ENCODE peak calls at places on chromosomes 5 and 9, in eight cellular contexts. One of them, this sample, is unnamed.

GRCh38 chr9:99385215-99385614 is 163.1 kb downstream of the SEC61B start:
- DNase-seq in NCI-H2227 treated with DMSO at 0.1 percent for 48 hours: no peak
- DNase-seq in spleen: peak; percentile 9
- DNase-seq in EL: no peak
- DNase-seq in GM10248: no peak
- DNase-seq in iris pigment epithelial cell: no peak
- DNase-seq in RKO: no peak
- DNase-seq in activated CD4-positive, alpha-beta T cell treated with anti-CD3 and anti-CD28 coated beads for 48 hours: no peak
- DNase-seq in this sample: no peak

GRCh38 chr5:1494780-1495524 is 28.8 kb downstream of the LPCAT1 start:
- DNase-seq in NCI-H2227 treated with DMSO at 0.1 percent for 48 hours: no peak
- DNase-seq in spleen: peak; percentile 97
- DNase-seq in EL: no peak
- DNase-seq in GM10248: peak; percentile 75
- DNase-seq in iris pigment epithelial cell: no peak
- DNase-seq in RKO: no peak
- DNase-seq in activated CD4-positive, alpha-beta T cell treated with anti-CD3 and anti-CD28 coated beads for 48 hours: no peak
- DNase-seq in this sample: no peak

GRCh38 chr9:111662851-111663823 is 1.7 kb downstream of the GNG10 start:
- DNase-seq in NCI-H2227 treated with DMSO at 0.1 percent for 48 hours: no peak
- DNase-seq in spleen: no peak
- DNase-seq in EL: no peak
- DNase-seq in GM10248: no peak
- DNase-seq in iris pigment epithelial cell: no peak
- DNase-seq in RKO: no peak
- DNase-seq in activated CD4-positive, alpha-beta T cell treated with anti-CD3 and anti-CD28 coated beads for 48 hours: no peak
- DNase-seq in this sample: no peak

GRCh38 chr5:181152406-181152805 is 5.0 kb downstream of the OR2V2 start:
- DNase-seq in NCI-H2227 treated with DMSO at 0.1 percent for 48 hours: no peak
- DNase-seq in spleen: no peak
- DNase-seq in EL: peak; percentile 53
- DNase-seq in GM10248: no peak
- DNase-seq in iris pigment epithelial cell: peak; percentile 33
- DNase-seq in RKO: peak; percentile 43
- DNase-seq in activated CD4-positive, alpha-beta T cell treated with anti-CD3 and anti-CD28 coated beads for 48 hours: no peak
- DNase-seq in this sample: peak; percentile 89

GRCh38 chr9:129185991-129186390 is 7.9 kb upstream of the IER5L start:
- DNase-seq in NCI-H2227 treated with DMSO at 0.1 percent for 48 hours: no peak
- DNase-seq in spleen: no peak
- DNase-seq in EL: peak; percentile 43
- DNase-seq in GM10248: no peak
- DNase-seq in iris pigment epithelial cell: peak; percentile 37
- DNase-seq in RKO: no peak
- DNase-seq in activated CD4-positive, alpha-beta T cell treated with anti-CD3 and anti-CD28 coated beads for 48 hours: peak; percentile 36
- DNase-seq in this sample: peak; percentile 41

GRCh38 chr5:86244153-86244552 is 373.6 kb upstream of the COX7C start:
- DNase-seq in NCI-H2227 treated with DMSO at 0.1 percent for 48 hours: no peak
- DNase-seq in spleen: no peak
- DNase-seq in EL: no peak
- DNase-seq in GM10248: no peak
- DNase-seq in iris pigment epithelial cell: no peak
- DNase-seq in RKO: no peak
- DNase-seq in activated CD4-positive, alpha-beta T cell treated with anti-CD3 and anti-CD28 coated beads for 48 hours: no peak
- DNase-seq in this sample: no peak

GRCh38 chr9:74770508-74771261 is 117.0 kb downstream of the TRPM6 start:
- DNase-seq in NCI-H2227 treated with DMSO at 0.1 percent for 48 hours: no peak
- DNase-seq in spleen: peak; percentile 77
- DNase-seq in EL: peak; percentile 25
- DNase-seq in GM10248: peak; percentile 44
- DNase-seq in iris pigment epithelial cell: peak; percentile 12
- DNase-seq in RKO: no peak
- DNase-seq in activated CD4-positive, alpha-beta T cell treated with anti-CD3 and anti-CD28 coated beads for 48 hours: peak; percentile 68
- DNase-seq in this sample: peak; percentile 34

GRCh38 chr5:107512029-107512428 is 158.7 kb downstream of the EFNA5 start:
- DNase-seq in NCI-H2227 treated with DMSO at 0.1 percent for 48 hours: no peak
- DNase-seq in spleen: no peak
- DNase-seq in EL: no peak
- DNase-seq in GM10248: no peak
- DNase-seq in iris pigment epithelial cell: no peak
- DNase-seq in RKO: no peak
- DNase-seq in activated CD4-positive, alpha-beta T cell treated with anti-CD3 and anti-CD28 coated beads for 48 hours: no peak
- DNase-seq in this sample: no peak

GRCh38 chr5:76715484-76715733 is 517 bp upstream of the F2R start:
- DNase-seq in NCI-H2227 treated with DMSO at 0.1 percent for 48 hours: no peak
- DNase-seq in spleen: no peak
- DNase-seq in EL: no peak
- DNase-seq in GM10248: peak; percentile 43
- DNase-seq in iris pigment epithelial cell: no peak
- DNase-seq in RKO: no peak
- DNase-seq in activated CD4-positive, alpha-beta T cell treated with anti-CD3 and anti-CD28 coated beads for 48 hours: no peak
- DNase-seq in this sample: no peak

GRCh38 chr5:139985290-139985689 is 57.8 kb downstream of the NRG2 start:
- DNase-seq in NCI-H2227 treated with DMSO at 0.1 percent for 48 hours: no peak
- DNase-seq in spleen: no peak
- DNase-seq in EL: no peak
- DNase-seq in GM10248: no peak
- DNase-seq in iris pigment epithelial cell: no peak
- DNase-seq in RKO: no peak
- DNase-seq in activated CD4-positive, alpha-beta T cell treated with anti-CD3 and anti-CD28 coated beads for 48 hours: no peak
- DNase-seq in this sample: no peak

GRCh38 chr5:113050606-113051391 is 74.2 kb downstream of the DCP2 start:
- DNase-seq in NCI-H2227 treated with DMSO at 0.1 percent for 48 hours: no peak
- DNase-seq in spleen: no peak
- DNase-seq in EL: peak; percentile 73
- DNase-seq in GM10248: no peak
- DNase-seq in iris pigment epithelial cell: peak; percentile 85
- DNase-seq in RKO: peak; percentile 44
- DNase-seq in activated CD4-positive, alpha-beta T cell treated with anti-CD3 and anti-CD28 coated beads for 48 hours: peak; percentile 44
- DNase-seq in this sample: peak; percentile 88

GRCh38 chr5:123371575-123372179 is 51.5 kb downstream of the CEP120 start:
- DNase-seq in NCI-H2227 treated with DMSO at 0.1 percent for 48 hours: no peak
- DNase-seq in spleen: peak; percentile 77
- DNase-seq in EL: peak; percentile 28
- DNase-seq in GM10248: no peak
- DNase-seq in iris pigment epithelial cell: peak; percentile 14
- DNase-seq in RKO: no peak
- DNase-seq in activated CD4-positive, alpha-beta T cell treated with anti-CD3 and anti-CD28 coated beads for 48 hours: peak; percentile 31
- DNase-seq in this sample: peak; percentile 10

GRCh38 chr9:124010665-124011321 is 775 bp upstream of the LHX2 start:
- DNase-seq in NCI-H2227 treated with DMSO at 0.1 percent for 48 hours: peak; percentile 56
- DNase-seq in spleen: peak; percentile 69
- DNase-seq in EL: peak; percentile 47
- DNase-seq in GM10248: no peak
- DNase-seq in iris pigment epithelial cell: no peak
- DNase-seq in RKO: no peak
- DNase-seq in activated CD4-positive, alpha-beta T cell treated with anti-CD3 and anti-CD28 coated beads for 48 hours: no peak
- DNase-seq in this sample: no peak

GRCh38 chr5:32735512-32735911 is 24.4 kb downstream of the NPR3 start:
- DNase-seq in NCI-H2227 treated with DMSO at 0.1 percent for 48 hours: no peak
- DNase-seq in spleen: no peak
- DNase-seq in EL: no peak
- DNase-seq in GM10248: no peak
- DNase-seq in iris pigment epithelial cell: no peak
- DNase-seq in RKO: no peak
- DNase-seq in activated CD4-positive, alpha-beta T cell treated with anti-CD3 and anti-CD28 coated beads for 48 hours: no peak
- DNase-seq in this sample: no peak

GRCh38 chr9:116695441-116695840 is 8.3 kb downstream of the TRIM32 start:
- DNase-seq in NCI-H2227 treated with DMSO at 0.1 percent for 48 hours: no peak
- DNase-seq in spleen: no peak
- DNase-seq in EL: no peak
- DNase-seq in GM10248: no peak
- DNase-seq in iris pigment epithelial cell: no peak
- DNase-seq in RKO: no peak
- DNase-seq in activated CD4-positive, alpha-beta T cell treated with anti-CD3 and anti-CD28 coated beads for 48 hours: no peak
- DNase-seq in this sample: no peak

GRCh38 chr9:21965401-21965951 is 28.7 kb downstream of the CDKN2A start:
- DNase-seq in NCI-H2227 treated with DMSO at 0.1 percent for 48 hours: peak; percentile 12
- DNase-seq in spleen: peak; percentile 87
- DNase-seq in EL: peak; percentile 80
- DNase-seq in GM10248: peak; percentile 77
- DNase-seq in iris pigment epithelial cell: peak; percentile 92
- DNase-seq in RKO: no peak
- DNase-seq in activated CD4-positive, alpha-beta T cell treated with anti-CD3 and anti-CD28 coated beads for 48 hours: peak; percentile 69
- DNase-seq in this sample: no peak

GRCh38 chr5:168528521-168529360 is at the start of gene FBLL1:
- DNase-seq in NCI-H2227 treated with DMSO at 0.1 percent for 48 hours: peak; percentile 17
- DNase-seq in spleen: no peak
- DNase-seq in EL: peak; percentile 18
- DNase-seq in GM10248: peak; percentile 29
- DNase-seq in iris pigment epithelial cell: peak; percentile 14
- DNase-seq in RKO: no peak
- DNase-seq in activated CD4-positive, alpha-beta T cell treated with anti-CD3 and anti-CD28 coated beads for 48 hours: peak; percentile 41
- DNase-seq in this sample: no peak

GRCh38 chr5:8013951-8014844 is 145.2 kb downstream of the MTRR start:
- DNase-seq in NCI-H2227 treated with DMSO at 0.1 percent for 48 hours: no peak
- DNase-seq in spleen: no peak
- DNase-seq in EL: no peak
- DNase-seq in GM10248: no peak
- DNase-seq in iris pigment epithelial cell: no peak
- DNase-seq in RKO: no peak
- DNase-seq in activated CD4-positive, alpha-beta T cell treated with anti-CD3 and anti-CD28 coated beads for 48 hours: no peak
- DNase-seq in this sample: peak; percentile 23

GRCh38 chr5:153159611-153160010 is 330.9 kb upstream of the GRIA1 start:
- DNase-seq in NCI-H2227 treated with DMSO at 0.1 percent for 48 hours: no peak
- DNase-seq in spleen: no peak
- DNase-seq in EL: peak; percentile 65
- DNase-seq in GM10248: no peak
- DNase-seq in iris pigment epithelial cell: peak; percentile 23
- DNase-seq in RKO: peak; percentile 34
- DNase-seq in activated CD4-positive, alpha-beta T cell treated with anti-CD3 and anti-CD28 coated beads for 48 hours: no peak
- DNase-seq in this sample: peak; percentile 86

GRCh38 chr5:173012882-173013281 is 29.3 kb downstream of the ATP6V0E1 start:
- DNase-seq in NCI-H2227 treated with DMSO at 0.1 percent for 48 hours: no peak
- DNase-seq in spleen: peak; percentile 79
- DNase-seq in EL: no peak
- DNase-seq in GM10248: no peak
- DNase-seq in iris pigment epithelial cell: peak; percentile 44
- DNase-seq in RKO: no peak
- DNase-seq in activated CD4-positive, alpha-beta T cell treated with anti-CD3 and anti-CD28 coated beads for 48 hours: no peak
- DNase-seq in this sample: no peak

GRCh38 chr5:108271127-108271526 is 110.8 kb downstream of the FBXL17 start:
- DNase-seq in NCI-H2227 treated with DMSO at 0.1 percent for 48 hours: no peak
- DNase-seq in spleen: no peak
- DNase-seq in EL: no peak
- DNase-seq in GM10248: no peak
- DNase-seq in iris pigment epithelial cell: no peak
- DNase-seq in RKO: no peak
- DNase-seq in activated CD4-positive, alpha-beta T cell treated with anti-CD3 and anti-CD28 coated beads for 48 hours: no peak
- DNase-seq in this sample: no peak

GRCh38 chr5:132557425-132557805 is 638 bp downstream of the RAD50 start:
- DNase-seq in NCI-H2227 treated with DMSO at 0.1 percent for 48 hours: no peak
- DNase-seq in spleen: peak; percentile 77
- DNase-seq in EL: peak; percentile 44
- DNase-seq in GM10248: peak; percentile 37
- DNase-seq in iris pigment epithelial cell: peak; percentile 33
- DNase-seq in RKO: peak; percentile 85
- DNase-seq in activated CD4-positive, alpha-beta T cell treated with anti-CD3 and anti-CD28 coated beads for 48 hours: peak; percentile 51
- DNase-seq in this sample: peak; percentile 6

GRCh38 chr5:74094096-74094778 is 468.2 kb downstream of the ARHGEF28 start:
- DNase-seq in NCI-H2227 treated with DMSO at 0.1 percent for 48 hours: no peak
- DNase-seq in spleen: no peak
- DNase-seq in EL: no peak
- DNase-seq in GM10248: no peak
- DNase-seq in iris pigment epithelial cell: peak; percentile 64
- DNase-seq in RKO: no peak
- DNase-seq in activated CD4-positive, alpha-beta T cell treated with anti-CD3 and anti-CD28 coated beads for 48 hours: no peak
- DNase-seq in this sample: no peak

GRCh38 chr9:99489043-99489378 is 266.9 kb downstream of the SEC61B start:
- DNase-seq in NCI-H2227 treated with DMSO at 0.1 percent for 48 hours: no peak
- DNase-seq in spleen: no peak
- DNase-seq in EL: peak; percentile 75
- DNase-seq in GM10248: no peak
- DNase-seq in iris pigment epithelial cell: peak; percentile 86
- DNase-seq in RKO: no peak
- DNase-seq in activated CD4-positive, alpha-beta T cell treated with anti-CD3 and anti-CD28 coated beads for 48 hours: no peak
- DNase-seq in this sample: peak; percentile 32

GRCh38 chr5:157558681-157559080 is 16.9 kb downstream of the ADAM19 start:
- DNase-seq in NCI-H2227 treated with DMSO at 0.1 percent for 48 hours: no peak
- DNase-seq in spleen: no peak
- DNase-seq in EL: peak; percentile 59
- DNase-seq in GM10248: no peak
- DNase-seq in iris pigment epithelial cell: no peak
- DNase-seq in RKO: no peak
- DNase-seq in activated CD4-positive, alpha-beta T cell treated with anti-CD3 and anti-CD28 coated beads for 48 hours: no peak
- DNase-seq in this sample: no peak

GRCh38 chr9:2771661-2772060 is 54.4 kb downstream of the KCNV2 start:
- DNase-seq in NCI-H2227 treated with DMSO at 0.1 percent for 48 hours: no peak
- DNase-seq in spleen: no peak
- DNase-seq in EL: peak; percentile 20
- DNase-seq in GM10248: no peak
- DNase-seq in iris pigment epithelial cell: no peak
- DNase-seq in RKO: peak; percentile 8
- DNase-seq in activated CD4-positive, alpha-beta T cell treated with anti-CD3 and anti-CD28 coated beads for 48 hours: no peak
- DNase-seq in this sample: no peak

GRCh38 chr5:86917117-86917579 is 299.4 kb downstream of the COX7C start:
- DNase-seq in NCI-H2227 treated with DMSO at 0.1 percent for 48 hours: no peak
- DNase-seq in spleen: no peak
- DNase-seq in EL: peak; percentile 52
- DNase-seq in GM10248: no peak
- DNase-seq in iris pigment epithelial cell: peak; percentile 30
- DNase-seq in RKO: peak; percentile 61
- DNase-seq in activated CD4-positive, alpha-beta T cell treated with anti-CD3 and anti-CD28 coated beads for 48 hours: peak; percentile 18
- DNase-seq in this sample: peak; percentile 5

GRCh38 chr5:14292766-14293165 is 149.6 kb downstream of the TRIO start:
- DNase-seq in NCI-H2227 treated with DMSO at 0.1 percent for 48 hours: no peak
- DNase-seq in spleen: no peak
- DNase-seq in EL: no peak
- DNase-seq in GM10248: no peak
- DNase-seq in iris pigment epithelial cell: no peak
- DNase-seq in RKO: no peak
- DNase-seq in activated CD4-positive, alpha-beta T cell treated with anti-CD3 and anti-CD28 coated beads for 48 hours: no peak
- DNase-seq in this sample: no peak

GRCh38 chr9:32884482-32884881 is 101.1 kb downstream of the TMEM215 start:
- DNase-seq in NCI-H2227 treated with DMSO at 0.1 percent for 48 hours: no peak
- DNase-seq in spleen: no peak
- DNase-seq in EL: no peak
- DNase-seq in GM10248: no peak
- DNase-seq in iris pigment epithelial cell: no peak
- DNase-seq in RKO: no peak
- DNase-seq in activated CD4-positive, alpha-beta T cell treated with anti-CD3 and anti-CD28 coated beads for 48 hours: no peak
- DNase-seq in this sample: no peak

GRCh38 chr9:89144242-89144641 is 34.4 kb downstream of the SHC3 start:
- DNase-seq in NCI-H2227 treated with DMSO at 0.1 percent for 48 hours: no peak
- DNase-seq in spleen: no peak
- DNase-seq in EL: no peak
- DNase-seq in GM10248: no peak
- DNase-seq in iris pigment epithelial cell: no peak
- DNase-seq in RKO: no peak
- DNase-seq in activated CD4-positive, alpha-beta T cell treated with anti-CD3 and anti-CD28 coated beads for 48 hours: no peak
- DNase-seq in this sample: no peak

GRCh38 chr9:120733190-120733589 is 18.9 kb upstream of the MEGF9 start:
- DNase-seq in NCI-H2227 treated with DMSO at 0.1 percent for 48 hours: no peak
- DNase-seq in spleen: no peak
- DNase-seq in EL: no peak
- DNase-seq in GM10248: no peak
- DNase-seq in iris pigment epithelial cell: peak; percentile 72
- DNase-seq in RKO: no peak
- DNase-seq in activated CD4-positive, alpha-beta T cell treated with anti-CD3 and anti-CD28 coated beads for 48 hours: no peak
- DNase-seq in this sample: no peak

GRCh38 chr5:115627295-115627825 is 1.5 kb upstream of the TMED7 start:
- DNase-seq in NCI-H2227 treated with DMSO at 0.1 percent for 48 hours: no peak
- DNase-seq in spleen: no peak
- DNase-seq in EL: no peak
- DNase-seq in GM10248: no peak
- DNase-seq in iris pigment epithelial cell: no peak
- DNase-seq in RKO: peak; percentile 9
- DNase-seq in activated CD4-positive, alpha-beta T cell treated with anti-CD3 and anti-CD28 coated beads for 48 hours: no peak
- DNase-seq in this sample: no peak

GRCh38 chr5:113364466-113364865 is 70.3 kb downstream of the TSSK1B start:
- DNase-seq in NCI-H2227 treated with DMSO at 0.1 percent for 48 hours: no peak
- DNase-seq in spleen: no peak
- DNase-seq in EL: no peak
- DNase-seq in GM10248: no peak
- DNase-seq in iris pigment epithelial cell: no peak
- DNase-seq in RKO: no peak
- DNase-seq in activated CD4-positive, alpha-beta T cell treated with anti-CD3 and anti-CD28 coated beads for 48 hours: no peak
- DNase-seq in this sample: no peak

GRCh38 chr5:173627860-173628392 is 11.5 kb upstream of the BOD1 start:
- DNase-seq in NCI-H2227 treated with DMSO at 0.1 percent for 48 hours: no peak
- DNase-seq in spleen: no peak
- DNase-seq in EL: no peak
- DNase-seq in GM10248: no peak
- DNase-seq in iris pigment epithelial cell: no peak
- DNase-seq in RKO: no peak
- DNase-seq in activated CD4-positive, alpha-beta T cell treated with anti-CD3 and anti-CD28 coated beads for 48 hours: no peak
- DNase-seq in this sample: no peak